ENCODE peak calls at places on chromosomes 5 and 9, in five cellular contexts. H, M, R, V and D are unnamed samples.

GRCh38 chr5:175688352-175689146 is 30.7 kb downstream of the HRH2 start:
- DNase-seq in H (no peak), M (no peak), R (no peak), V (no peak), D (no peak)

GRCh38 chr5:392431-392988 is 50.5 kb upstream of the EXOC3 start:
- DNase-seq in H (peak), M (no peak), R (peak), V (peak), D (no peak)

GRCh38 chr5:54257366-54258118 is 52.8 kb downstream of the ARL15 start:
- DNase-seq in H (no peak), M (peak), R (no peak), V (no peak), D (peak)

GRCh38 chr5:11588803-11589202 is 315.4 kb downstream of the CTNND2 start:
- DNase-seq in H (no peak), M (no peak), R (no peak), V (no peak), D (no peak)

GRCh38 chr9:2709645-2710101 is 7.6 kb upstream of the KCNV2 start:
- DNase-seq in H (no peak), M (no peak), R (no peak), V (no peak), D (no peak)

GRCh38 chr5:87780831-87781760 is 368.4 kb upstream of the CCNH start:
- DNase-seq in H (peak), M (peak), R (peak), V (peak), D (peak)

GRCh38 chr5:26343801-26344310 is 694.5 kb downstream of the CDH9 start:
- DNase-seq in H (no peak), M (no peak), R (no peak), V (no peak), D (no peak)

GRCh38 chr9:85617271-85617670 is 124.5 kb downstream of the AGTPBP1 start:
- DNase-seq in H (no peak), M (no peak), R (no peak), V (no peak), D (no peak)

GRCh38 chr9:91141407-91141973 is 220.2 kb downstream of the AUH start:
- DNase-seq in H (no peak), M (no peak), R (no peak), V (no peak), D (no peak)

GRCh38 chr9:81671880-81672280 is 17.5 kb downstream of the TLE1 start:
- DNase-seq in H (no peak), M (no peak), R (no peak), V (no peak), D (no peak)

GRCh38 chr9:75892168-75892901 is 1.9 kb downstream of the PCSK5 start:
- DNase-seq in H (peak), M (no peak), R (no peak), V (no peak), D (no peak)

GRCh38 chr5:106312360-106312759 is 1358.4 kb downstream of the EFNA5 start:
- DNase-seq in H (no peak), M (no peak), R (no peak), V (peak), D (no peak)

GRCh38 chr5:33332804-33333203 is 108.0 kb upstream of the TARS1 start:
- DNase-seq in H (no peak), M (peak), R (no peak), V (no peak), D (no peak)

GRCh38 chr5:158100373-158100902 is 241.5 kb upstream of the CLINT1 start:
- DNase-seq in H (no peak), M (no peak), R (no peak), V (peak), D (no peak)
- H2AFZ ChIP-seq in H (no peak), M (no peak), R (no peak), V (no peak), D (no peak)

GRCh38 chr5:100708625-100709171 is 173.5 kb downstream of the FAM174A start:
- DNase-seq in H (no peak), M (no peak), R (no peak), V (no peak), D (no peak)

GRCh38 chr5:100709771-100710170 is 174.6 kb downstream of the FAM174A start:
- DNase-seq in H (no peak), M (no peak), R (no peak), V (no peak), D (no peak)

DNA sequence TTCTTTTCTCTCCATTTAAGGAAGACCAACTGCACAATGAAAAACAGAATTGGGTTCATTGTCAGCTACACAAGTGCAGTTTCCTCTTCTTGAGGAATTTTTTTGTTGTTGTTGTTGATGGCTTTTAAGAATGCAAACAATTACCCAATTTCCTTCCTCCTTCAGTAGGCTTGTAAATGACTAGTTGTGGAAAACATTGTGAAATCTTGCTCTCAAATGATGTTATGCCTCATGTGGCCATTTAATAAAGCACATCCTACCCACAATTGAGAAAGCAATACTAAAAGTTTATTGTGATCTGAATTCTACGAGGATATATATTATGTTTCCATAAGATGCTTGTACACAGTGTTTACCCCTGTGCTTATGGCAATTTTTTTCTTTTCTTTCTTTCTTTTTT is 171.6 kb downstream of the FAM174A start:
- DNase-seq in H (peak), M (peak), R (no peak), V (peak), D (no peak)
- TF ChIP-seq CTCF in H (peak), M (peak), R (peak), V (peak), D (peak)

GRCh38 chr9:5453673-5454072 is 3.3 kb downstream of the CD274 start:
- DNase-seq in H (no peak), M (no peak), R (no peak), V (no peak), D (no peak)
- H2AFZ ChIP-seq in H (no peak), M (no peak), R (no peak), V (no peak), D (no peak)

GRCh38 chr5:137703565-137703964 is 32.3 kb downstream of the KLHL3 start:
- DNase-seq in H (no peak), M (no peak), R (no peak), V (no peak), D (no peak)
- TF ChIP-seq CTCF in H (no peak), M (no peak), R (no peak), V (no peak), D (no peak)

GRCh38 chr5:149284501-149284900 is 12.8 kb downstream of the AFAP1L1 start:
- DNase-seq in H (no peak), M (no peak), R (no peak), V (no peak), D (no peak)

GRCh38 chr5:149288437-149288836 is 16.8 kb downstream of the AFAP1L1 start:
- DNase-seq in H (no peak), M (no peak), R (no peak), V (no peak), D (no peak)

GRCh38 chr5:149285153-149285552 is 13.5 kb downstream of the AFAP1L1 start:
- DNase-seq in H (no peak), M (no peak), R (no peak), V (peak), D (peak)

GRCh38 chr5:149283611-149284480 is 12.2 kb downstream of the AFAP1L1 start:
- DNase-seq in H (no peak), M (no peak), R (no peak), V (no peak), D (no peak)

DNA sequence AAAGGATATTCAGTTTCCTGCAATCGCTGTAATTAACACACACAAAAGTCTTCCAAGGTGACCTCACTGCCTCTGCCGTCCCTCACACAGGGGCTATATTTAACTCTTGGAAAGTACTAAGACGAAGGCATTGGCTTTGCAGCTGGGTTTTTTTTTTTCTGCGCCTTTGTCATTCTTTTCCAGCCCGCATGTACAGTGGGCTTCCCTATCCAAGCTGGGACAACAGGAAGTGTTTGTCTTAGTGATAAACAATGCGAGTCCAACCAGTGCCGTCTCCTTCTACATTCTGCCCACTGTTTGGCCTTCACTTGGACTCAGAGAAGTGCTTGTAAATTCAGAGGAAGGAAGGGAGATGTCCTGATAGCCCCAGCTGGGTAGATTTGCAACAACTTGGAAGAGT is 17.6 kb downstream of the AFAP1L1 start:
- DNase-seq in H (no peak), M (no peak), R (no peak), V (no peak), D (no peak)
- H2AFZ ChIP-seq in H (no peak), M (no peak), R (no peak), V (no peak), D (no peak)

DNA sequence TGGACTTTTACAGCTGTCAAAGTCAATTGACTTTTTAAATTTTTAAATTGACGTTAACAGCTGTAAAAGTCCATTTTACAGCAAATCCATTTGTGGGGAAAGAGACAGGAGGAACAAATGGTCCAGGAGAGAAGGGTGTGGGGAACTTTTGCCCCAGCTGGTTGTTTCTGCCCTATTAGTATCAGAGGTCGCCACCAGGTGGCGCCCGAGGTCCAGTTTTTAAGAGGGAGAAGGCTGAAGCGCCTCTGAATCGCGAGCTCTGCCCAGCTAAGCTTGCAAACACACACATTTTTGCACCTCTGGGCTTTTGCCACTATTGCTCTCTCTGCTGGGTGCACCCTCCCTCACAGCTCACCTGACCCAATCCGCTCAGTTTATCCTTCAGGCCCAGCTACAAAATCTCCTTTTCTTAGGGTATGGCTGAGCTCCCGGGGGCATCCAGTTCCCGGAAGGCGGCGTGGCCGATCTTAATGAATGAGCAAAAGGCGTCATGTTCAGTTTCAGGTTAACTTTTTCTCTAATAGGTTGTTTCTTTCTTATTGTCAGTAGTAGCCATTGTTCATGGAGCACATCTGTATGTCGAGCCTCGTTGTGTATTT is 6.3 kb upstream of the TTLL11 start:
- DNase-seq in H (peak), M (peak), R (peak), V (peak), D (no peak)
- TF ChIP-seq CTCF in H (peak), M (peak), R (peak), V (peak), D (peak)

DNA sequence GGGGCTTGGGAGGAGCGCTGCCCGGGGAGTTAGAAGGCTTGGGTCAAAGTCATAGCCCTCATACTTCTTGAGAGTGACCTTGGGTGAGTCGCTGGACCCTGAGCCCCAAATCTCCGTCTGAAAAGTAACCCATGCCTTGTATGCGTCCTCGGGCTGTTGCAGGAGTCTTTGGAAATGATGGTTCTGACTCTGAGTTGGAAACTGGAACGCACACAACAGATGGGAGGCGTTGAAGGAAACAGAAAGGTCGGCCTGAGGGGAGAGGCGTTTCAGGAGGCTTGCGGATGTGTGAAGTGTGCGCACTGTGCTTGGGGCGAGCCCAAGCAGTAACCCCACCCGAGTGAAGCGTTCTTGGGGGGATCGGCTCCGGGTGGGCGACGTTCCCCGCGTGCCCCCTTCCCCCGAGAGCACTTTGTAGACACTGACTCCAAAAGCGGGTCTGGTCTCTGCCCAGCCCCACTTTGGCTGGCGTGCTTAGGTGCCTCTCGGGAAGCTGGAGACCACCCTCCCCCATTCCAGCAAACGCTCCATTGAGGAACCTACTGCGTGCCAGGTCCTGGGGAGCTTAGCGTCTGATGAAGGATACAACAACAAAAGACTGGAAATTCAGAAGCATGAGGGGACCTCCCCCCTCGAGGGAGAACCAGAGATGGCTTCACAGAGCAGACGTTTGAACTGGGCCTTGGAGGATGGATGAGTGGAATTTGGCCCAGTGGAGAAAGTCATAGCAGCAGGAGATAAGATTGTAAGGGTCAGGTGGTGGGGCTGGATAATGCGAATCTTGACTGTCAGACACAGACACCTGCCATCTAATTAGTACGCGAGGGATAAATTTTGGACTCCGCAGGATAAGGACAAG is 949 bp upstream of the SLC25A51 start:
- DNase-seq in H (no peak), M (peak), R (no peak), V (no peak), D (no peak)
- H2AFZ ChIP-seq in H (no peak), M (peak), R (peak), V (peak), D (peak)

DNA sequence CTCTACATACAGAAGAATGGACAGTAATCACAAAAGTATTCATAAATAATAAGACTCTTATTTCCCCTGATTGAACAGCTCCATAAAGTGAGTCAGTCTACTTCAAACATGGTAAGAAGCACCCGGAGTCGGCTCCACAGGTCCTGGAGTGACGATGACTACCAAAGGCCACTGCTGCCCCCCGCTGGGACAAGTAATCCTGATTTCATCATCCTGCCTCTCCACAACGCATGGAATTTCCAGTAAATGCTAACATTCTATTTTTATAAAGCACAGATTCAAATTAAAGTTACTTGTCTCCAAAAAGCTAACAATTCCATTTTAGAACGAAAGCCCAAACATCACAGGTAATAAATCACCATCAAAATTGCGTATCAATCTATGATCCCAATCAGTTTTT is 16.2 kb downstream of the ATPSCKMT start:
- DNase-seq in H (peak), M (no peak), R (peak), V (peak), D (no peak)
- TF ChIP-seq CTCF in H (peak), M (no peak), R (no peak), V (peak), D (no peak)

DNA sequence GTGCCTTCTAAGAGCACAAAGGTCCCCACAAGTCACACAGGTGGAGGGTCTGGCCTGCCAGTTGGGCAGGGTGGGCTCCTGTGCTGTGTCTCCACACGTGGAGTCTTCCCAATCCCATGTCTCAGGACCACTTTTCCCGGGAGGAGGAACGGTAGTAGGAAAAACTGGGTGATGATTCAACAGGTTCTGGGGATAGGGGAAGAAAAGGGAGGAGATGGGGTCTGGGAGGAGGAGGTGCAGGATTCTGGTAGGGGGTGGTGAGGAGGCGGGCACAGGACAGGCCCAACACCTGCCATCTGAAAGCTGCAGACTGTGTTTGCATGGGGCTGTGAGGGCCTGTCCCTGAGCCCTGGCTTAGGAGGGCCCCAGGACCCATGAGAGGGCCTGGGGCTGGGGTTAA is 215.2 kb downstream of the HSPA4 start:
- DNase-seq in H (no peak), M (no peak), R (no peak), V (no peak), D (no peak)
- H2AFZ ChIP-seq in H (no peak), M (no peak), R (no peak), V (no peak), D (no peak)

DNA sequence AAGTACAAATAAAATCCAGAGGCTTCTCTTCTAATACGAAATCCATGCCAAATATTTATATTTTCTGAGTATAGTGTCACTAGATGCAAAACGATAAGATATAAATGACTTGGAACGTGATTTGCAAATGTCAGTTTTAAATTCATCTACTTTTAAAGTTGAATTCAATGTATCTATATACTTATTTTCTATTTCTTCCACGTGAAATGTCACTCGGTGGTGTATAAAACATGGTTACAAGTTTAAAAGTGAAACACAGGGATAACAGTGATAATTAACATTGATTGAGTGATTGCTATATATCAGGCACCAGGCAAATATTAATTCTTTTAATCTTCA is 54.8 kb downstream of the HINT1 start:
- DNase-seq in H (no peak), M (no peak), R (no peak), V (no peak), D (no peak)
- TF ChIP-seq CTCF in H (peak), M (no peak), R (no peak), V (no peak), D (no peak)